ENCODE peak calls at places on chromosomes 13 and 19, in six cellular contexts. Y is fibroblast of lung, L is lower leg skin, U is cardiac muscle cell, F is AG09309, Q is tibial nerve. X is an unnamed sample.

GRCh38 chr13:114087430-114087829 is 45.0 kb downstream of the RASA3 start:
- DNase-seq in F (no peak), Y (no peak), U (no peak), L (no peak), Q (no peak), X (no peak)

GRCh38 chr13:74132152-74132767 is 1.9 kb downstream of the KLF12 start:
- DNase-seq in L (no peak), F (no peak), Y (peak), Q (no peak), U (no peak), X (peak)

GRCh38 chr13:109394311-109394988 is 391.9 kb downstream of the IRS2 start:
- DNase-seq in F (no peak), U (no peak), Q (no peak), L (no peak), Y (peak), X (peak)

GRCh38 chr19:5961969-5962945 is 15.7 kb downstream of the RANBP3 start:
- DNase-seq in Y (peak), Q (peak), U (peak), L (peak), F (no peak), X (no peak)

GRCh38 chr13:23462815-23463559 is 29.5 kb upstream of the SACS start:
- DNase-seq in U (no peak), L (no peak), Q (no peak), F (no peak), Y (peak), X (no peak)

GRCh38 chr19:2273356-2274184 is 8.4 kb downstream of the PEAK3 start:
- DNase-seq in F (no peak), L (no peak), U (peak), Y (peak), Q (peak), X (peak)

GRCh38 chr19:38674388-38675133 is 27.1 kb downstream of the ACTN4 start:
- DNase-seq in Y (peak), Q (no peak), L (peak), U (peak), F (no peak), X (peak)

GRCh38 chr13:75544681-75545333 is 4.8 kb upstream of the UCHL3 start:
- DNase-seq in F (peak), U (no peak), Y (peak), L (no peak), Q (no peak), X (peak)

GRCh38 chr19:48466571-48467325 is 2.4 kb upstream of the CYTH2 start:
- DNase-seq in Q (no peak), U (no peak), L (no peak), Y (peak), F (peak), X (peak)

GRCh38 chr13:71759506-71760225 is 107.3 kb downstream of the DACH1 start:
- DNase-seq in Y (peak), F (no peak), U (no peak), Q (no peak), L (no peak), X (no peak)

GRCh38 chr19:11767633-11768133 is 883 bp downstream of the ZNF441 start:
- DNase-seq in Q (peak), Y (peak), L (peak), F (no peak), U (peak), X (peak)

GRCh38 chr13:24228852-24229458 is 68.4 kb downstream of the SPATA13 start:
- DNase-seq in U (peak), Q (peak), Y (peak), F (peak), L (no peak), X (peak)

GRCh38 chr19:35755550-35756371 is 1.1 kb downstream of the HSPB6 start:
- DNase-seq in L (peak), F (no peak), U (no peak), Q (peak), Y (no peak), X (peak)

GRCh38 chr13:22235285-22235949 is 564.5 kb downstream of the FGF9 start:
- DNase-seq in F (no peak), L (no peak), Y (no peak), U (peak), Q (no peak), X (no peak)

GRCh38 chr19:44582581-44583265 is 30.6 kb upstream of the IGSF23 start:
- DNase-seq in L (no peak), Q (no peak), Y (no peak), U (peak), F (no peak), X (peak)

GRCh38 chr13:108828053-108828806 is 198.8 kb downstream of the MYO16 start:
- DNase-seq in Y (no peak), L (no peak), Q (no peak), F (no peak), U (no peak), X (no peak)

GRCh38 chr13:87498681-87499080 is 172.5 kb upstream of the SLITRK5 start:
- DNase-seq in Y (peak), F (no peak), L (no peak), U (peak), Q (no peak), X (no peak)

GRCh38 chr13:41457589-41458186 is 338 bp downstream of the RGCC start:
- DNase-seq in L (no peak), Q (no peak), F (no peak), Y (no peak), U (no peak), X (no peak)

GRCh38 chr19:29685326-29685725 is 20.1 kb downstream of the PLEKHF1 start:
- DNase-seq in Y (peak), F (no peak), Q (no peak), L (no peak), U (no peak), X (no peak)

DNA sequence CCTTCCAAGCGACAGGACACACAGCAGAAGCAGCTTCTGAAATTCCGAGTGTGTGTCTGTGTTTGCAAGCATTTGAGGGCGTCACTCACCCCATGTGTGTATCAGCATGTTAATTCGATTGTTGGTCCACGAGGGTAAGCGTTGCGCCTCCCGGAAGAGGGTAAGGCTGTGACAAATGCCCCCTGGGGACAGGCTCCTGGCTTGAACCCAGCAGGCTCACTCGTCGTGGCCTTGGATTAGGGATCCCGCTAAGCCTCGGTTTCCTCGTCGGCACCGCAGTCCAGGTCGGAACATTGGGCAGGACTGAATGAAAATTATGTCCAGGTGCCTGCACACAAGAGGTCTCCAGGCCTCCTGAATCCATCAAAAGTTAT is 606 bp upstream of the STXBP2 start:
- DNase-seq in Y (no peak), F (no peak), L (no peak), Q (no peak), U (no peak), X (no peak)
- H3K4me3 ChIP-seq in Y (no peak), F (no peak), L (no peak), Q (peak), U (no peak), X (no peak)

GRCh38 chr13:46663644-46664043 is 110.7 kb downstream of the LRCH1 start:
- DNase-seq in Q (no peak), L (no peak), F (no peak), Y (no peak), U (no peak), X (peak)

GRCh38 chr13:46662690-46663089 is 109.7 kb downstream of the LRCH1 start:
- DNase-seq in U (no peak), L (no peak), F (no peak), Q (no peak), Y (no peak), X (no peak)

GRCh38 chr13:46665243-46665629 is 112.3 kb downstream of the LRCH1 start:
- DNase-seq in F (no peak), L (no peak), U (no peak), Q (no peak), Y (no peak), X (no peak)

GRCh38 chr13:46664195-46664594 is 111.2 kb downstream of the LRCH1 start:
- DNase-seq in Q (no peak), U (no peak), F (no peak), Y (no peak), L (no peak), X (no peak)

DNA sequence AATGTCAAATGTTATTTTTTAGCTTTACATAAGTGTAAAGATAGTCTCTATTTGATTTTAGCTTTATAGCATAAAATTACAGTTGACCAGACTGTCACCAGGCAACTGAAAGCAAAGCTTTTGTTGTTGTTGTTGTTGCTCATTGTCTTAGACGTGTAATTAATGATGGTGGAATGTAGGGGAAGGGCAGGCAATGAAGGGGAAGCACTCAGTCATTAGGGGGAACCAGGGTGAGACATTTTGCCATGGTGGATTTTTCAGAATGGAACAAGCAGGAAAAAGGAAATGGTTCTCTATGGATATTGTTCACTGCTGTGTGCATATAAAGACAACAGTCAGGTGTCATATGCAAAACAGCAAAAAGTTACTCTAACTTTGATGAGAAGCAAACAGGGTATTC is 110.2 kb downstream of the LRCH1 start:
- DNase-seq in U (no peak), Q (no peak), Y (no peak), L (no peak), F (no peak), X (no peak)
- TF ChIP-seq CTCF in U (no peak), Q (no peak), Y (no peak), L (no peak), F (no peak), X (no peak)

GRCh38 chr13:35920816-35921215 is 210.4 kb downstream of the DCLK1 start:
- DNase-seq in L (no peak), U (no peak), Q (no peak), F (no peak), Y (no peak), X (no peak)
- H3K4me3 ChIP-seq in L (no peak), U (no peak), Q (no peak), F (no peak), Y (no peak), X (no peak)

DNA sequence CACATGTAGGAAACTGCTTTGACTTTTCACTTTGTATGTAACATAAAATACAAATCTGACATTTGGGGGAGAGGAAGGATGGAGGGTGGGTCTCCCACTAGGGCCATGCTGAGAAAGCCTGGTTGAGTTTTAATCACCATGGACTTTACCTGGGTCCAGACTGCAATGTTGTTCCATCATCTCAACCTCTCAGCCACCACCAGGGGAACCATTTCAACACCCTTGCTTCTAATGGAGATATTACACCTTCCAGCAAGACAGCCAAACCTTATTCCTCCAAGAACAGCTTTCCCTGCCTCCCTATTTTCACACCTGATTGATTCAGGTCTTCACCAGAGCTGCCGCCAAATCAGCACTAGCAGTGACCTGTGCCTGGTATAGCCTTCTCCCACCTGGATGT is 56.0 kb downstream of the ZAR1L start:
- DNase-seq in L (no peak), Y (no peak), Q (no peak), U (no peak), F (no peak), X (no peak)
- TF ChIP-seq CTCF in L (no peak), Y (peak), Q (no peak), U (no peak), F (no peak), X (no peak)

DNA sequence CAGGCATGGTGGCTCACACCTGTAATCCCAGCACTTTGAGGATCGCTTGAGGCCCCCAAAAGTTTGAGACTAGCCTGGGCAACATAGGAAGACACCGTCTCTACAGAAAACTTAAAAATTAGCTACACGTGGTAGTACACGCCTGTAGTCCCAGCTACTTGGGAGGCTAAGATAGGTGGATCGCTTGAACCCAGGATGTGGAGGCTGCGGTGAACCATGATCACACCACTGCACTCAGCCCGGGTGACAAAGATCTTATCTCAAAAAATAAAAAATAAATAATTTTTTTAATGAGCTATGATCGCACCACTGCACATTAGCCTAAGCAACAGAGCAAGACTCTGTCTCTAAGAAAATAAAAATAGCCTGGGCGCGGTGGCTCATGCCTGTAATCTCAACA is 6.6 kb downstream of the RCBTB2 start:
- DNase-seq in L (no peak), F (no peak), U (no peak), Q (no peak), Y (no peak), X (no peak)
- H3K4me3 ChIP-seq in L (no peak), F (no peak), U (no peak), Q (no peak), Y (no peak), X (no peak)

X was measured in foreskin fibroblast.